ENCODE peak calls at places on chromosomes 12 and 14, in seven cellular contexts. One of them, this sample, is unnamed.

GRCh38 chr12:74537126-74537706 is 419 bp upstream of the ATXN7L3B start:
- DNase-seq in left ventricle myocardium inferior: no peak
- DNase-seq in NB4: peak
- DNase-seq in bronchial epithelial cell: peak
- DNase-seq in progenitor cell of endocrine pancreas: no peak
- DNase-seq in heart left ventricle: no peak
- DNase-seq in choroid plexus epithelial cell: peak
- DNase-seq in this sample: peak

GRCh38 chr14:55746533-55746932 is 166.5 kb downstream of the KTN1 start:
- DNase-seq in bronchial epithelial cell: no peak
- DNase-seq in NB4: no peak
- DNase-seq in choroid plexus epithelial cell: peak
- DNase-seq in progenitor cell of endocrine pancreas: no peak
- DNase-seq in heart left ventricle: no peak
- DNase-seq in left ventricle myocardium inferior: no peak
- DNase-seq in this sample: no peak

GRCh38 chr12:80777587-80777986 is 60.9 kb downstream of the MYF5 start:
- DNase-seq in heart left ventricle: no peak
- DNase-seq in left ventricle myocardium inferior: no peak
- DNase-seq in NB4: no peak
- DNase-seq in progenitor cell of endocrine pancreas: no peak
- DNase-seq in choroid plexus epithelial cell: peak
- DNase-seq in bronchial epithelial cell: peak
- DNase-seq in this sample: peak

GRCh38 chr14:70152704-70153103 is 36.0 kb downstream of the SLC8A3 start:
- DNase-seq in bronchial epithelial cell: no peak
- DNase-seq in choroid plexus epithelial cell: no peak
- DNase-seq in heart left ventricle: no peak
- DNase-seq in NB4: no peak
- DNase-seq in progenitor cell of endocrine pancreas: no peak
- DNase-seq in left ventricle myocardium inferior: no peak
- DNase-seq in this sample: no peak

GRCh38 chr12:27822076-27822712 is 42.2 kb upstream of the MANSC4 start:
- DNase-seq in NB4: peak
- DNase-seq in heart left ventricle: no peak
- DNase-seq in left ventricle myocardium inferior: no peak
- DNase-seq in progenitor cell of endocrine pancreas: no peak
- DNase-seq in choroid plexus epithelial cell: peak
- DNase-seq in bronchial epithelial cell: peak
- DNase-seq in this sample: no peak

GRCh38 chr14:94079891-94080605 is 954 bp downstream of the DDX24 start:
- DNase-seq in heart left ventricle: no peak
- DNase-seq in left ventricle myocardium inferior: no peak
- DNase-seq in progenitor cell of endocrine pancreas: no peak
- DNase-seq in NB4: peak
- DNase-seq in choroid plexus epithelial cell: peak
- DNase-seq in bronchial epithelial cell: peak
- DNase-seq in this sample: no peak

GRCh38 chr12:27922591-27923139 is 49.9 kb downstream of the PTHLH start:
- DNase-seq in NB4: no peak
- DNase-seq in bronchial epithelial cell: peak
- DNase-seq in left ventricle myocardium inferior: no peak
- DNase-seq in heart left ventricle: no peak
- DNase-seq in choroid plexus epithelial cell: peak
- DNase-seq in progenitor cell of endocrine pancreas: no peak
- DNase-seq in this sample: no peak

GRCh38 chr12:38508246-38508645 is 191.7 kb downstream of the ALG10B start:
- DNase-seq in choroid plexus epithelial cell: no peak
- DNase-seq in bronchial epithelial cell: peak
- DNase-seq in left ventricle myocardium inferior: no peak
- DNase-seq in progenitor cell of endocrine pancreas: no peak
- DNase-seq in NB4: no peak
- DNase-seq in heart left ventricle: no peak
- DNase-seq in this sample: no peak

GRCh38 chr12:89673603-89674002 is 35.0 kb downstream of the ATP2B1 start:
- DNase-seq in progenitor cell of endocrine pancreas: no peak
- DNase-seq in NB4: no peak
- DNase-seq in left ventricle myocardium inferior: no peak
- DNase-seq in bronchial epithelial cell: no peak
- DNase-seq in heart left ventricle: no peak
- DNase-seq in choroid plexus epithelial cell: no peak
- DNase-seq in this sample: no peak

GRCh38 chr14:23567186-23568020 is at the start of gene AP1G2:
- DNase-seq in heart left ventricle: peak
- DNase-seq in choroid plexus epithelial cell: peak
- DNase-seq in bronchial epithelial cell: peak
- DNase-seq in NB4: peak
- DNase-seq in progenitor cell of endocrine pancreas: peak
- DNase-seq in left ventricle myocardium inferior: peak
- DNase-seq in this sample: peak

GRCh38 chr14:70808023-70808401 is 1.3 kb downstream of the MAP3K9 start:
- DNase-seq in heart left ventricle: no peak
- DNase-seq in choroid plexus epithelial cell: peak
- DNase-seq in bronchial epithelial cell: peak
- DNase-seq in NB4: no peak
- DNase-seq in progenitor cell of endocrine pancreas: no peak
- DNase-seq in left ventricle myocardium inferior: no peak
- DNase-seq in this sample: no peak

GRCh38 chr14:78933948-78934524 is 763.9 kb downstream of the NRXN3 start:
- DNase-seq in NB4: peak
- DNase-seq in heart left ventricle: no peak
- DNase-seq in bronchial epithelial cell: peak
- DNase-seq in left ventricle myocardium inferior: no peak
- DNase-seq in choroid plexus epithelial cell: peak
- DNase-seq in progenitor cell of endocrine pancreas: no peak
- DNase-seq in this sample: peak

GRCh38 chr12:52849511-52849910 is 717 bp upstream of the KRT78 start:
- DNase-seq in bronchial epithelial cell: no peak
- DNase-seq in left ventricle myocardium inferior: no peak
- DNase-seq in progenitor cell of endocrine pancreas: no peak
- DNase-seq in NB4: no peak
- DNase-seq in heart left ventricle: no peak
- DNase-seq in choroid plexus epithelial cell: no peak
- DNase-seq in this sample: no peak

GRCh38 chr12:130817804-130818203 is 21.2 kb downstream of the STX2 start:
- DNase-seq in heart left ventricle: no peak
- DNase-seq in progenitor cell of endocrine pancreas: no peak
- DNase-seq in left ventricle myocardium inferior: no peak
- DNase-seq in choroid plexus epithelial cell: no peak
- DNase-seq in bronchial epithelial cell: no peak
- DNase-seq in NB4: no peak
- DNase-seq in this sample: no peak

GRCh38 chr12:130819681-130820080 is 19.4 kb downstream of the STX2 start:
- DNase-seq in bronchial epithelial cell: no peak
- DNase-seq in left ventricle myocardium inferior: no peak
- DNase-seq in progenitor cell of endocrine pancreas: no peak
- DNase-seq in NB4: no peak
- DNase-seq in heart left ventricle: no peak
- DNase-seq in choroid plexus epithelial cell: no peak
- DNase-seq in this sample: no peak

GRCh38 chr12:130818381-130819247 is 20.4 kb downstream of the STX2 start:
- DNase-seq in NB4: peak
- DNase-seq in choroid plexus epithelial cell: peak
- DNase-seq in bronchial epithelial cell: peak
- DNase-seq in left ventricle myocardium inferior: peak
- DNase-seq in progenitor cell of endocrine pancreas: peak
- DNase-seq in heart left ventricle: peak
- DNase-seq in this sample: peak

GRCh38 chr12:130816055-130816454 is 23.0 kb downstream of the STX2 start:
- DNase-seq in left ventricle myocardium inferior: no peak
- DNase-seq in NB4: peak
- DNase-seq in progenitor cell of endocrine pancreas: no peak
- DNase-seq in heart left ventricle: no peak
- DNase-seq in choroid plexus epithelial cell: no peak
- DNase-seq in bronchial epithelial cell: no peak
- DNase-seq in this sample: no peak

DNA sequence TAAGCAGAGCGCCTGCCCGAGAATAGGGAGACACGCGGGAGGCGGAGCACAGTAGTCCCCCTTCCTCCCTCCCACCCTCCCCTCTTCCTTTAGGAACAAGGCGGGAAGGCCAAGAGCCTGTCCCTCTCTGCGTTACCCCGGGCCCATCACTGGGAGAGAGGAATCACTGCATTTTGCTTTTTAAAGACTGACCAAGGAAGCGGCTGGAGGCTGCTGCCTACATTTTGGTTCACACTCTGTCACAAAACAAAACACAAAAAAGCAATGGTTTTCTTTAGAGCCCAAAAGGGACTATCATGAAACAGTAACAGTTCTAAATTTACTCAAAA is 19.8 kb downstream of the STX2 start:
- DNase-seq in choroid plexus epithelial cell: no peak
- DNase-seq in left ventricle myocardium inferior: no peak
- DNase-seq in NB4: no peak
- DNase-seq in bronchial epithelial cell: no peak
- DNase-seq in heart left ventricle: no peak
- DNase-seq in progenitor cell of endocrine pancreas: no peak
- DNase-seq in this sample: no peak
- TF ChIP-seq CTCF in choroid plexus epithelial cell: no peak
- TF ChIP-seq CTCF in left ventricle myocardium inferior: peak
- TF ChIP-seq CTCF in NB4: no peak
- TF ChIP-seq CTCF in bronchial epithelial cell: no peak
- TF ChIP-seq CTCF in heart left ventricle: no peak
- TF ChIP-seq CTCF in progenitor cell of endocrine pancreas: no peak
- TF ChIP-seq CTCF in this sample: no peak

GRCh38 chr12:131753757-131754156 is 42.9 kb downstream of the SFSWAP start:
- DNase-seq in heart left ventricle: no peak
- DNase-seq in bronchial epithelial cell: no peak
- DNase-seq in left ventricle myocardium inferior: no peak
- DNase-seq in progenitor cell of endocrine pancreas: no peak
- DNase-seq in choroid plexus epithelial cell: no peak
- DNase-seq in NB4: no peak
- DNase-seq in this sample: no peak

GRCh38 chr12:131757111-131757510 is 46.2 kb downstream of the SFSWAP start:
- DNase-seq in bronchial epithelial cell: no peak
- DNase-seq in choroid plexus epithelial cell: no peak
- DNase-seq in NB4: no peak
- DNase-seq in heart left ventricle: no peak
- DNase-seq in left ventricle myocardium inferior: no peak
- DNase-seq in progenitor cell of endocrine pancreas: no peak
- DNase-seq in this sample: no peak

GRCh38 chr12:131754184-131754583 is 43.3 kb downstream of the SFSWAP start:
- DNase-seq in bronchial epithelial cell: no peak
- DNase-seq in choroid plexus epithelial cell: no peak
- DNase-seq in left ventricle myocardium inferior: no peak
- DNase-seq in NB4: no peak
- DNase-seq in progenitor cell of endocrine pancreas: no peak
- DNase-seq in heart left ventricle: no peak
- DNase-seq in this sample: no peak

GRCh38 chr12:131756441-131756840 is 45.6 kb downstream of the SFSWAP start:
- DNase-seq in bronchial epithelial cell: no peak
- DNase-seq in progenitor cell of endocrine pancreas: no peak
- DNase-seq in NB4: no peak
- DNase-seq in left ventricle myocardium inferior: no peak
- DNase-seq in choroid plexus epithelial cell: no peak
- DNase-seq in heart left ventricle: no peak
- DNase-seq in this sample: no peak

DNA sequence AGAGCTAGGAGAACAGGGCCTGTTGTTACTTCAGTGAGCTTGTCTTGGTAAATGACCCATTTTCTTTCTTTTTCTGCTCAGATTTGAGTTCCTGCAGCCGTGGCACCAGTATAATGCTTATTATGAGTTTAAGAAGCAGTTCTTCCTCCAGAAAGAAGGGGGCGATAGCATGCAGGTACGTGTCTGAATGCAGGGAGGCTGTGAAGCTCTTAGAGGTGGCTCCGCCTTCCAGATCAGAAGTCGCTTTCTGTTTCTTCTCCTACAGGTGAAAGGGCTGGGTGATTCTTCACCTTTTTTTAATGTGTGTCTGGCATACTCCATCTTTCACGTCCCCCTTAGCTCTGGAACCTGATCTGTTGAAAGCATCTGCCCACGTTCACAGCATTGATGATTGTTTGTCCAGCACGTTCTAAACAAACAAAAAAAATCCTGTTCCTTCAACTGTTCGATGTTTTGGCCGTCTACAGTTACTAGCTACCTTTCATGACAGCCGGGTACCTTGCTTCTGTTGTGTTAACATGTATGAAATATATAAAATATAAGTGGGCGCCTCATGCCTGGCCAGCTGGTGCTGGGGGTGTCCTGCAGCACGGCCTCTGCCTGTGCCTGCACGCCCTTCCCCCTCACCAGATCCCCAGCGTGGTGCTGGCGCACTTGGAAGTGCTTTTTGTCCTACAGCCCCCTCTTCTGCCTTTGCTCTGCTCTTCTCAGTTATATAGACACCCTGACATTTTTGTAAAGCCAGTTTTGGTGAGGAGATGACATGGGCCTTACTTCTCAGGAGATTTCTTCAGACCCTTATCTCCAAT is 44.6 kb downstream of the SFSWAP start:
- DNase-seq in heart left ventricle: no peak
- DNase-seq in bronchial epithelial cell: peak
- DNase-seq in choroid plexus epithelial cell: peak
- DNase-seq in left ventricle myocardium inferior: no peak
- DNase-seq in progenitor cell of endocrine pancreas: no peak
- DNase-seq in NB4: peak
- DNase-seq in this sample: peak
- TF ChIP-seq CTCF in heart left ventricle: peak
- TF ChIP-seq CTCF in bronchial epithelial cell: peak
- TF ChIP-seq CTCF in choroid plexus epithelial cell: peak
- TF ChIP-seq CTCF in left ventricle myocardium inferior: peak
- TF ChIP-seq CTCF in progenitor cell of endocrine pancreas: peak
- TF ChIP-seq CTCF in NB4: peak
- TF ChIP-seq CTCF in this sample: peak

DNA sequence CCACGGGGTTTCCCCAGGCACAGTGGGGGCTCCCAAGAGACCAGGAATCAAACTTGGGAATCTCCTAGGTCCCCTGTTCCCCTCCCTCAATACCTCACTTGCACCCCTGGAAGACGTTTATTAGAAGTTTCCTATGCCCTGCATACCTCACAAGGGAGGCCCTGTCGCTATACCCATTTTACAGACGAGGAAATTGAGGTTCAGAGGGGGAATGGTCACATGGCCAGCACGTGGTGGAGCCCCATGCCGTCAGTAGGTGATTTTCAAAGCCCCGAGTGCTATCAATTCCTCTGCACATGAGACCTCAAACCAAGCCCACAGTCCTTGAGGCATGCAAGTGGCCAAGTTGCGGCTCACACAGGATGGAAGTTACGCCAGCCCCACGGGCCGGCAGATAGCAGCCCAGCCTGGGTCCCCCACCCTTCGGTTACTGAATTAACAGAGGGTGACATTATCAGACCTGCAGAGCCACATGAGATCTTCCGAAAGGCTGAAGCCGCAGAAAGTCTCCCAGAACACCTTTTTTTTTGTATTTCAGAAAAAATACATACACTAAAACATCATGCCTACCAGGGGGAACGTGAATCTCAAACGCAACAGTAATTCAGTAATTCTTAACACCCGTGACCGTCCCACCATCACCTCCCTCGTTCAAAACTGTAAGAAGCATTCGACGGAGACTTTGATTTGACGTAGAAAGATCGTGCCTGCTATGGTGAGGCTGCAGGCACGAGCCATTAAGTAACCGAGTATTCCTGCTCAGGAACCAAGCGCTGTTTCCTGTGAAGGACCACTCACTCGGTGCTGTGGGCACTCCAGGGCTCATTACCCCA is 129.0 kb downstream of the RFLNA start:
- DNase-seq in progenitor cell of endocrine pancreas: no peak
- DNase-seq in bronchial epithelial cell: no peak
- DNase-seq in heart left ventricle: no peak
- DNase-seq in NB4: no peak
- DNase-seq in left ventricle myocardium inferior: no peak
- DNase-seq in choroid plexus epithelial cell: no peak
- DNase-seq in this sample: no peak
- TF ChIP-seq CTCF in progenitor cell of endocrine pancreas: no peak
- TF ChIP-seq CTCF in bronchial epithelial cell: no peak
- TF ChIP-seq CTCF in heart left ventricle: no peak
- TF ChIP-seq CTCF in NB4: no peak
- TF ChIP-seq CTCF in left ventricle myocardium inferior: no peak
- TF ChIP-seq CTCF in choroid plexus epithelial cell: no peak
- TF ChIP-seq CTCF in this sample: no peak

GRCh38 chr14:40417777-40418401 is 985.7 kb upstream of the FBXO33 start:
- DNase-seq in heart left ventricle: no peak
- DNase-seq in NB4: peak
- DNase-seq in progenitor cell of endocrine pancreas: peak
- DNase-seq in choroid plexus epithelial cell: no peak
- DNase-seq in left ventricle myocardium inferior: no peak
- DNase-seq in bronchial epithelial cell: no peak
- DNase-seq in this sample: peak
- TF ChIP-seq CTCF in heart left ventricle: peak
- TF ChIP-seq CTCF in NB4: peak
- TF ChIP-seq CTCF in progenitor cell of endocrine pancreas: peak
- TF ChIP-seq CTCF in choroid plexus epithelial cell: peak
- TF ChIP-seq CTCF in left ventricle myocardium inferior: peak
- TF ChIP-seq CTCF in bronchial epithelial cell: peak
- TF ChIP-seq CTCF in this sample: peak